ENCODE peak calls at places on chromosomes 7 and 10, in seven cellular contexts. M, H, K, U, Q, Y and P are unnamed samples.

GRCh38 chr10:16458196-16458977 is 21.6 kb downstream of the PTER start:
- DNase-seq in Y (no peak), U (no peak), H (no peak), Q (no peak), M (no peak), K (no peak), P (no peak)

GRCh38 chr7:100478966-100479660 is at the start of gene TSC22D4:
- DNase-seq in U (peak), K (peak), Y (peak), Q (peak), M (peak), H (peak), P (peak)

GRCh38 chr7:50647286-50647980 is 82.2 kb upstream of the DDC start:
- DNase-seq in Y (no peak), M (no peak), K (no peak), Q (no peak), U (peak), H (no peak), P (no peak)

GRCh38 chr7:132500727-132501410 is 75.4 kb downstream of the PLXNA4 start:
- DNase-seq in H (peak), M (no peak), Y (no peak), Q (peak), U (peak), K (peak), P (no peak)

GRCh38 chr10:91036807-91037405 is 116.0 kb upstream of the ANKRD1 start:
- DNase-seq in H (no peak), Y (no peak), Q (no peak), M (no peak), U (no peak), K (no peak), P (no peak)

GRCh38 chr7:3215624-3216585 is 85.1 kb upstream of the SDK1 start:
- DNase-seq in K (no peak), M (no peak), Q (no peak), H (no peak), U (no peak), Y (no peak), P (no peak)

GRCh38 chr7:37833107-37833817 is 15.1 kb upstream of the NME8 start:
- DNase-seq in Q (peak), Y (peak), M (peak), U (no peak), K (peak), H (peak), P (peak)

GRCh38 chr10:93893646-93894515 is at the start of gene SLC35G1:
- DNase-seq in Q (peak), K (peak), H (peak), Y (peak), U (peak), M (peak), P (peak)

GRCh38 chr10:125742465-125742864 is 23.0 kb downstream of the EDRF1 start:
- DNase-seq in K (peak), Q (no peak), H (no peak), U (no peak), M (no peak), Y (no peak), P (no peak)

GRCh38 chr7:47743898-47744612 is 162.1 kb upstream of the TNS3 start:
- DNase-seq in M (no peak), K (peak), Q (peak), U (peak), Y (no peak), H (peak), P (no peak)

GRCh38 chr10:230758-231157 is 95.5 kb downstream of the ZMYND11 start:
- DNase-seq in H (no peak), K (no peak), U (no peak), Q (peak), Y (no peak), M (no peak), P (no peak)

GRCh38 chr10:14024349-14025202 is 306.1 kb downstream of the FRMD4A start:
- DNase-seq in H (no peak), K (no peak), U (no peak), Y (no peak), Q (no peak), M (no peak), P (no peak)

GRCh38 chr10:10897400-10897799 is 120.3 kb upstream of the CELF2 start:
- DNase-seq in K (no peak), H (no peak), U (no peak), M (no peak), Q (no peak), Y (no peak), P (no peak)

GRCh38 chr10:34294137-34294536 is 521.0 kb downstream of the PARD3 start:
- DNase-seq in K (no peak), U (no peak), Y (no peak), Q (peak), H (no peak), M (no peak), P (no peak)

GRCh38 chr10:113089581-113089980 is 139.5 kb downstream of the TCF7L2 start:
- DNase-seq in K (no peak), U (no peak), M (no peak), Q (no peak), Y (no peak), H (no peak), P (no peak)

GRCh38 chr10:122499012-122499411 is 37.7 kb downstream of the HTRA1 start:
- DNase-seq in K (no peak), U (no peak), H (no peak), M (no peak), Y (no peak), Q (no peak), P (no peak)

GRCh38 chr10:122495406-122496340 is 34.3 kb downstream of the HTRA1 start:
- DNase-seq in Q (peak), H (no peak), M (no peak), U (no peak), K (peak), Y (no peak), P (no peak)

GRCh38 chr10:122498521-122498920 is 37.2 kb downstream of the HTRA1 start:
- DNase-seq in Q (no peak), H (no peak), K (no peak), U (no peak), M (no peak), Y (no peak), P (no peak)

GRCh38 chr10:122499491-122499941 is 38.2 kb downstream of the HTRA1 start:
- DNase-seq in H (no peak), Y (no peak), Q (no peak), U (no peak), M (no peak), K (no peak), P (peak)

GRCh38 chr10:122497241-122497640 is 35.9 kb downstream of the HTRA1 start:
- DNase-seq in Y (no peak), U (no peak), H (no peak), Q (no peak), K (no peak), M (no peak), P (no peak)
- H2BK120ac ChIP-seq in Y (no peak), U (no peak), H (no peak), Q (no peak), K (no peak), M (no peak), P (no peak)

GRCh38 chr7:82494420-82494819 is 50.8 kb upstream of the CACNA2D1 start:
- DNase-seq in Q (no peak), K (no peak), Y (no peak), U (no peak), H (no peak), M (no peak), P (no peak)
- H2BK120ac ChIP-seq in Q (no peak), K (no peak), Y (no peak), U (no peak), H (no peak), M (no peak), P (no peak)

DNA sequence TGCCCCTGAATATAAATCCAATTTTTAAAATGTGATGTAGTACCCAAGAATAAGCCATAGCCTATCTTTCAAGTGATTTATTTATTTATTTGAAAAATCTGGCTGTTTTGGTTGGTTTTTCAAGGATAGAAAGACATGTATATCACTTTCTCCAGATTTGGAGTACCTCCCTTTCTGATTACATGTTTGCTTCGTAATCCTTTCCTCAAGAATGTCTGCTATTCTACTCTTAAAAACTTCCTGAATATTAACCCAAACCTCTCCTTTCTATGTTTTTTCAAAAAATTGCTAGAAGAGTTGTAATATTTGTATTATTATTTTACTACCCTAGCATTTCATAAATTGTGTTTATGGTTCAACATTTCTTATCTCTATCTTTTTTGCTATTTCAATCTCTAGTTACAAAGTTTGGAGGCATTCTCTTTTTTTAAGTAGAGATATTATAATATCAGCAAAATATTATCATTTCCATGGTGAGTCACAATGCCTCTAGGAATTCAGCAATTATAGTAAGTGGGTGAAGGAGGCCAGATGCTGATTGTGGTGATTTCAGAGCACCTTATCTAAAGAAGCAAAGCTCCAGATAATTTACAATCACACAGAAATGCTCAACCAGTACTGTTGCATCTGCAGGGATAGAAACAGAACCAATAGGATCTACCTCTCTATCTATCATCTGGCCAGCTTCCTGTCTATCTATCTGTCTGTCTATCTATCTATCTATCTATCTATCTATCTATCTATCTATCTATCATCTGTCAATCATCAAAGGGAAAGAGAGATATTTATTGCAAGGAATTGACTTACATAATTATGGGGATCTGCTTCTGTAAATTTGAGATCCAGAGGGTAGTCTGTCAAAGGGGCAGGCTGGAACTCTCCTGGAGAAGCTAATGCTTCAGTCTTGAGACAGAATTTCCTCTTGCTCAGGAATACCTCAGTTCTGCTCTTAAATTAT is 412.5 kb upstream of the SEMA3C start:
- DNase-seq in M (no peak), U (no peak), Y (peak), Q (peak), K (no peak), H (no peak), P (peak)
- H2BK120ac ChIP-seq in M (no peak), U (no peak), Y (no peak), Q (no peak), K (no peak), H (no peak), P (no peak)

DNA sequence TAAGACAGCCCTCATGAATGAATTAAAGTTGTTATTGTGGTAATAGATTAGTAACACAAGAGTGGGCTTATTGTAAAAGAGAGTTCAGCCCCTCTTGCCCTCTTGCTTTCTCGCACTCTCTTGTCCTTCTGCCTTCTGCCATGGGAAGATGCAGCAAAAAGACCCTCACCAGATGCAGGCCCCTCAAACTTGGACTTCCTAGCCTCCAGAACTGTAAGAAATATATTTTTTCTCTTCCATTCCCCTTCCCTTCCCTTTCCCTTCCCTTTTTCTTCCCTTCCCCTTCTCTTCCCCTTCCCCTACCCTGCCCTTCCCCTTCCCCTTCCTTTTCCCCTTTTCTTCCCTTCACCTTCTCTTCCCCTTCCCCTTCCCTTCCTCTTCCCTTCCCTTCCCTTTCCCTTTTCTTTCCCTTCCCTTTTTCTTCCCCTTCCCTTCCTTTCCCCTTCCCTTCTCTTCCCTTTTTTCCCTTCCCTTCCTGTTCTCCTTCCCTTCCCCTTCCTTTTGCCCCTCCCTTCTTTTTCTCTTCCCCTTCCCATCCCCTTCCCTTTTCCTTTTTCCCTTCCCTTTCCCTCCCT is 55.6 kb upstream of the TMEM248 start:
- DNase-seq in U (no peak), K (no peak), H (no peak), Y (no peak), M (no peak), Q (no peak), P (no peak)
- H2BK120ac ChIP-seq in U (no peak), K (no peak), H (no peak), Y (no peak), M (no peak), Q (no peak), P (no peak)

DNA sequence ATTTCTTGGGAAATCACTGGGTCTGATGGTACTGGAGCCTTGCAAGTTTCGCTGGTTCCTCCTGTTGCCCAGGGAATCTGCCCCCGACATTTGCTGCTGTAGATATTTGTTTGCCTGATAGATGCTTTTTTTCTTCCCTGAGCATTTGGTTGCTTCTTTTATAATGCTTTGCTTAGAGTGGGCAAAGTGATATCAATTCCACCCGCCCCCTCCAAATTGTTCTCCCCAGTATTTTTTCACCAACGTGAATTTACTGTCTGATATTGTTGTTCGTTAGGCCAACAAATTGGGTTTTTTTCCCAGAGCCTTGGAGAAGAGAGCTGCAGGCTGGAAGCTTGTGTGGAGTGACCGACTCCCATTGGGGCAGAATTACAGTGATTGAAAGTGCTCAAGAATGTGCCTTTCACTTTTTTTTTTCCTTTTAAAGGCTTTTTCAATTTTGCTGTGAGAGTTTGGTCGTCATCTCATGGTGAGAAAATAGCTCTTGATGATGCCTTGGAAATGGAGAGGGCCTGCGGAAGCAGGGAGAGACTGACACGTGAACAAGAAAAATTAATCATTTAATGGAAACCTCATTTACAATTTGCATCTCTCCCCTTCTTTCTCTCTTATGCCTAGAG is 2.5 kb downstream of the GRK5 start:
- DNase-seq in M (no peak), Y (no peak), H (no peak), K (peak), Q (no peak), U (no peak), P (peak)
- H2BK120ac ChIP-seq in M (no peak), Y (no peak), H (no peak), K (peak), Q (no peak), U (no peak), P (peak)

GRCh38 chr10:110842305-110842952 is 29.3 kb upstream of the PDCD4 start:
- DNase-seq in M (no peak), K (no peak), U (no peak), Y (no peak), H (no peak), Q (no peak), P (no peak)
- H2BK120ac ChIP-seq in M (no peak), K (no peak), U (no peak), Y (no peak), H (no peak), Q (no peak), P (no peak)